ENCODE peak calls at places on chromosomes 13 and 19, in four cellular contexts. H is left cardiac atrium, Z is hippocampal formation, B is fibroblast of lung. D is an unnamed sample.

GRCh38 chr13:23743717-23744116 is 145.5 kb downstream of the MIPEP start:
- DNase-seq in B (no peak), Z (no peak), H (no peak), D (no peak)

GRCh38 chr19:46297700-46298476 is 1.0 kb downstream of the HIF3A start:
- DNase-seq in B (no peak), Z (peak), H (peak), D (no peak)

GRCh38 chr19:17855333-17856152 is 4.2 kb upstream of the RPL18A start:
- DNase-seq in Z (peak), B (peak), H (peak), D (peak)

GRCh38 chr13:47087841-47088240 is 191.0 kb upstream of the HTR2A start:
- DNase-seq in B (peak), Z (no peak), H (no peak), D (peak)

GRCh38 chr19:6925801-6926751 is 38.7 kb downstream of the ADGRE1 start:
- DNase-seq in Z (no peak), B (no peak), H (no peak), D (no peak)

GRCh38 chr13:40170982-40171381 is 495.5 kb downstream of the FOXO1 start:
- DNase-seq in Z (no peak), B (no peak), H (no peak), D (no peak)

GRCh38 chr19:41420101-41420880 is 6.9 kb downstream of the B3GNT8 start:
- DNase-seq in Z (no peak), H (no peak), B (no peak), D (no peak)

GRCh38 chr19:14411161-14411560 is 8.0 kb downstream of the DDX39A start:
- DNase-seq in Z (no peak), B (no peak), H (no peak), D (no peak)

GRCh38 chr19:3699071-3699740 is 1.1 kb downstream of the PIP5K1C start:
- DNase-seq in B (peak), H (peak), Z (peak), D (peak)

GRCh38 chr19:16297575-16298178 is 26.9 kb upstream of the KLF2 start:
- DNase-seq in B (no peak), Z (no peak), H (no peak), D (no peak)

GRCh38 chr13:36475468-36475867 is 43.2 kb downstream of the CCNA1 start:
- DNase-seq in Z (no peak), H (no peak), B (peak), D (no peak)

GRCh38 chr13:39596685-39597084 is 6.3 kb downstream of the LHFPL6 start:
- DNase-seq in Z (no peak), B (no peak), H (no peak), D (no peak)

GRCh38 chr19:55646889-55647731 is 902 bp upstream of the CCDC106 start:
- DNase-seq in H (no peak), B (no peak), Z (no peak), D (no peak)

GRCh38 chr13:46738055-46738454 is 58.9 kb downstream of the ESD start:
- DNase-seq in Z (no peak), B (no peak), H (no peak), D (no peak)

GRCh38 chr13:99370476-99371272 is 63.5 kb upstream of the GPR183 start:
- DNase-seq in Z (no peak), B (no peak), H (no peak), D (no peak)